ENCODE peak calls at places on chromosomes 12 and 14, in six cellular contexts. O, V, A, Y, D and K are unnamed samples.

GRCh38 chr12:69779928-69780327 is 41.3 kb downstream of the RAB3IP start:
- DNase-seq in O (peak; percentile 84), V (no peak), A (peak; percentile 20), Y (peak; percentile 81), D (no peak), K (no peak)

GRCh38 chr12:95766356-95767019 is 24.1 kb downstream of the NTN4 start:
- DNase-seq in O (no peak), V (no peak), A (no peak), Y (no peak), D (no peak), K (no peak)

GRCh38 chr12:58920102-58920955 is at the start of gene LRIG3:
- DNase-seq in O (peak; percentile 85), V (no peak), A (peak; percentile 90), Y (peak; percentile 87), D (peak; percentile 55), K (no peak)

GRCh38 chr12:82468563-82468962 is 110.2 kb downstream of the METTL25 start:
- DNase-seq in O (no peak), V (no peak), A (no peak), Y (no peak), D (no peak), K (no peak)

GRCh38 chr14:64910847-64911495 is 3.3 kb upstream of the CHURC1 start:
- DNase-seq in O (no peak), V (no peak), A (peak; percentile 53), Y (peak; percentile 55), D (no peak), K (no peak)

GRCh38 chr12:2586159-2587035 is 208.4 kb upstream of the FKBP4 start:
- DNase-seq in O (peak; percentile 62), V (no peak), A (no peak), Y (no peak), D (no peak), K (no peak)

GRCh38 chr14:73752297-73752992 is 38.3 kb upstream of the PNMA1 start:
- DNase-seq in O (peak; percentile 41), V (peak; percentile 41), A (peak; percentile 40), Y (peak; percentile 61), D (no peak), K (no peak)

GRCh38 chr12:115504241-115504941 is 773.1 kb downstream of the MED13L start:
- DNase-seq in O (no peak), V (no peak), A (no peak), Y (no peak), D (no peak), K (no peak)

GRCh38 chr12:116615141-116615861 is 56.1 kb downstream of the MAP1LC3B2 start:
- DNase-seq in O (no peak), V (no peak), A (no peak), Y (no peak), D (no peak), K (no peak)

GRCh38 chr12:11513288-11513687 is 117.9 kb upstream of the PRB2 start:
- DNase-seq in O (peak; percentile 45), V (no peak), A (no peak), Y (peak; percentile 67), D (no peak), K (no peak)

GRCh38 chr14:90193925-90194324 is 62.4 kb upstream of the PSMC1 start:
- DNase-seq in O (peak; percentile 62), V (no peak), A (no peak), Y (peak; percentile 44), D (no peak), K (no peak)

GRCh38 chr12:64194333-64195149 is 27.6 kb downstream of the KICS2 start:
- DNase-seq in O (no peak), V (no peak), A (no peak), Y (no peak), D (no peak), K (no peak)

GRCh38 chr12:93287152-93287551 is 90.6 kb upstream of the NUDT4 start:
- DNase-seq in O (no peak), V (no peak), A (no peak), Y (no peak), D (no peak), K (no peak)

GRCh38 chr12:85516667-85517325 is 236.8 kb downstream of the ALX1 start:
- DNase-seq in O (no peak), V (no peak), A (no peak), Y (no peak), D (no peak), K (no peak)

GRCh38 chr12:121466800-121467637 is 67.1 kb downstream of the RNF34 start:
- DNase-seq in O (peak; percentile 92), V (peak; percentile 84), A (peak; percentile 93), Y (peak; percentile 85), D (peak; percentile 49), K (peak; percentile 80)

GRCh38 chr12:92297405-92297804 is 151.8 kb upstream of the BTG1 start:
- DNase-seq in O (no peak), V (no peak), A (no peak), Y (no peak), D (no peak), K (no peak)

GRCh38 chr14:103739793-103740501 is 24.3 kb downstream of the ZFYVE21 start:
- DNase-seq in O (no peak), V (no peak), A (no peak), Y (no peak), D (no peak), K (no peak)

GRCh38 chr12:52442600-52443061 is 8.5 kb upstream of the KRT75 start:
- DNase-seq in O (peak; percentile 83), V (no peak), A (no peak), Y (peak; percentile 41), D (peak; percentile 63), K (no peak)

GRCh38 chr12:66132408-66132807 is 1.9 kb upstream of the LLPH start:
- DNase-seq in O (peak; percentile 61), V (no peak), A (no peak), Y (no peak), D (peak; percentile 79), K (no peak)

GRCh38 chr12:48927261-48927660 is 2.0 kb upstream of the FKBP11 start:
- DNase-seq in O (no peak), V (no peak), A (no peak), Y (no peak), D (no peak), K (no peak)

GRCh38 chr12:92363295-92364146 is 217.9 kb upstream of the BTG1 start:
- DNase-seq in O (no peak), V (peak; percentile 59), A (no peak), Y (peak; percentile 97), D (no peak), K (no peak)

GRCh38 chr12:3490848-3491382 is at the start of gene PRMT8:
- DNase-seq in O (peak; percentile 75), V (no peak), A (peak; percentile 29), Y (no peak), D (no peak), K (no peak)

GRCh38 chr12:70246580-70246979 is 3.3 kb downstream of the CNOT2 start:
- DNase-seq in O (no peak), V (no peak), A (no peak), Y (no peak), D (no peak), K (no peak)

GRCh38 chr12:93790472-93791152 is 113.4 kb downstream of the CRADD start:
- DNase-seq in O (no peak), V (no peak), A (no peak), Y (no peak), D (peak; percentile 42), K (no peak)